ENCODE peak calls at places on chromosomes 12 and 14, in ten cellular contexts. X, W, N, B, K, J, H, Y, E and O are unnamed samples.

GRCh38 chr14:75715926-75716780 is 55.1 kb downstream of the TTLL5 start:
- DNase-seq in H (peak), B (no peak), N (no peak), X (no peak), W (no peak), Y (no peak), J (peak), K (no peak), E (peak), O (peak)

GRCh38 chr12:32843528-32844095 is 53.0 kb downstream of the PKP2 start:
- DNase-seq in K (no peak), H (no peak), B (no peak), Y (no peak), J (peak), W (no peak), E (peak), X (no peak), N (no peak), O (no peak)

GRCh38 chr12:131867891-131868675 is 26.3 kb upstream of the ULK1 start:
- DNase-seq in K (peak), Y (no peak), B (no peak), J (no peak), E (no peak), H (peak), X (no peak), W (no peak), N (no peak), O (peak)

GRCh38 chr12:92047058-92047826 is 98.4 kb downstream of the BTG1 start:
- DNase-seq in E (peak), X (no peak), H (no peak), Y (peak), B (no peak), W (no peak), J (no peak), K (no peak), N (no peak), O (no peak)

GRCh38 chr12:110565919-110566871 is 16.9 kb downstream of the PPTC7 start:
- DNase-seq in N (no peak), E (peak), J (no peak), Y (no peak), X (no peak), B (peak), H (no peak), K (no peak), W (no peak), O (peak)

GRCh38 chr12:15206338-15206737 is 14.9 kb downstream of the RERG start:
- DNase-seq in Y (no peak), H (no peak), K (no peak), J (no peak), E (no peak), X (no peak), N (no peak), W (no peak), B (no peak), O (no peak)

GRCh38 chr14:99744199-99744872 is 48.9 kb upstream of the EML1 start:
- DNase-seq in X (peak), E (peak), Y (no peak), H (no peak), K (no peak), W (no peak), B (no peak), J (peak), N (no peak), O (no peak)

GRCh38 chr14:77140937-77141591 is 527 bp downstream of the ZDHHC22 start:
- DNase-seq in E (peak), N (no peak), W (no peak), H (peak), J (peak), Y (no peak), B (peak), X (no peak), K (peak), O (peak)

GRCh38 chr12:96402061-96402460 is 1.8 kb upstream of the CDK17 start:
- DNase-seq in J (no peak), W (no peak), K (no peak), B (no peak), Y (no peak), X (no peak), E (no peak), H (no peak), N (no peak), O (no peak)